ENCODE peak calls at places on chromosomes 1 and 21, in five cellular contexts. Y is hypothalamus, G is right cardiac atrium, A is fibroblast of mammary gland, R is right atrium auricular region. I is an unnamed sample.

GRCh38 chr1:244792188-244792850 is 43.1 kb upstream of the COX20 start:
- DNase-seq in Y (no peak), G (no peak), A (peak; percentile 71), R (no peak), I (no peak)

GRCh38 chr1:230191079-230191478 is 124.0 kb downstream of the GALNT2 start:
- DNase-seq in Y (no peak), G (peak; percentile 69), A (peak; percentile 88), R (peak; percentile 95), I (peak; percentile 94)

GRCh38 chr1:109466440-109467300 is at the start of gene SYPL2:
- DNase-seq in Y (peak; percentile 33), G (peak; percentile 69), A (peak; percentile 20), R (no peak), I (no peak)

GRCh38 chr1:85544689-85545203 is 35.8 kb upstream of the CCN1 start:
- DNase-seq in Y (no peak), G (no peak), A (peak; percentile 53), R (no peak), I (no peak)

GRCh38 chr1:103942029-103942428 is 192.3 kb downstream of the AMY1C start:
- DNase-seq in Y (no peak), G (no peak), A (no peak), R (no peak), I (no peak)

GRCh38 chr1:161117681-161118581 is at the start of the genes NIT1 and PFDN2:
- DNase-seq in Y (peak; percentile 84), G (peak; percentile 91), A (peak; percentile 81), R (peak; percentile 89), I (peak; percentile 95)

GRCh38 chr1:204520834-204521709 is 4.9 kb downstream of the MDM4 start:
- DNase-seq in Y (no peak), G (no peak), A (peak; percentile 84), R (no peak), I (no peak)

GRCh38 chr1:29856663-29857224 is 620.4 kb downstream of the PTPRU start:
- DNase-seq in Y (no peak), G (no peak), A (no peak), R (no peak), I (no peak)

GRCh38 chr1:202671388-202671787 is 38.9 kb downstream of the SYT2 start:
- DNase-seq in Y (no peak), G (no peak), A (no peak), R (no peak), I (no peak)

GRCh38 chr1:160400284-160400645 is at the start of gene VANGL2:
- DNase-seq in Y (peak; percentile 81), G (peak; percentile 87), A (peak; percentile 5), R (peak; percentile 69), I (no peak)

GRCh38 chr21:15592271-15592860 is 137.4 kb upstream of the USP25 start:
- DNase-seq in Y (no peak), G (no peak), A (peak; percentile 64), R (no peak), I (no peak)

GRCh38 chr1:175499595-175500367 is 243.6 kb downstream of the TNR start:
- DNase-seq in Y (no peak), G (no peak), A (no peak), R (no peak), I (no peak)

GRCh38 chr1:209823143-209824041 is 4.4 kb upstream of the UTP25 start:
- DNase-seq in Y (no peak), G (no peak), A (peak; percentile 78), R (no peak), I (peak; percentile 68)

GRCh38 chr1:228827026-228827425 is 91.7 kb downstream of the RHOU start:
- DNase-seq in Y (no peak), G (no peak), A (peak; percentile 28), R (no peak), I (no peak)

GRCh38 chr1:234963180-234963903 is 165.3 kb downstream of the TOMM20 start:
- DNase-seq in Y (no peak), G (peak; percentile 85), A (peak; percentile 93), R (peak; percentile 93), I (no peak)

GRCh38 chr1:68811806-68812205 is 314.9 kb upstream of the DEPDC1 start:
- DNase-seq in Y (peak; percentile 1), G (no peak), A (no peak), R (no peak), I (no peak)

GRCh38 chr1:204359474-204360255 is at the start of gene PLEKHA6:
- DNase-seq in Y (peak; percentile 76), G (peak; percentile 68), A (peak; percentile 40), R (no peak), I (no peak)

GRCh38 chr1:38612956-38613355 is 246.6 kb downstream of the RRAGC start:
- DNase-seq in Y (no peak), G (no peak), A (no peak), R (no peak), I (no peak)

GRCh38 chr1:16969057-16969609 is 11.3 kb downstream of the MFAP2 start:
- DNase-seq in Y (no peak), G (no peak), A (no peak), R (no peak), I (no peak)

GRCh38 chr1:112389689-112390088 is 6.3 kb upstream of the CTTNBP2NL start:
- DNase-seq in Y (no peak), G (no peak), A (peak; percentile 46), R (no peak), I (no peak)

GRCh38 chr1:209412036-209412435 is 171.5 kb upstream of the CAMK1G start:
- DNase-seq in Y (no peak), G (no peak), A (peak; percentile 45), R (no peak), I (no peak)

GRCh38 chr1:21622466-21623315 is 46.5 kb downstream of the RAP1GAP start:
- DNase-seq in Y (no peak), G (no peak), A (no peak), R (no peak), I (no peak)

GRCh38 chr1:174990382-174990999 is 9.3 kb upstream of the CACYBP start:
- DNase-seq in Y (no peak), G (no peak), A (peak; percentile 80), R (no peak), I (no peak)

GRCh38 chr1:95384570-95384969 is 150.6 kb downstream of the RWDD3 start:
- DNase-seq in Y (no peak), G (no peak), A (peak; percentile 7), R (no peak), I (no peak)

GRCh38 chr1:52032785-52033131 is 852 bp downstream of the KTI12 start:
- DNase-seq in Y (peak; percentile 26), G (peak; percentile 50), A (peak; percentile 84), R (peak; percentile 59), I (no peak)

GRCh38 chr1:179298952-179299351 is 5.4 kb downstream of the SOAT1 start:
- DNase-seq in Y (no peak), G (no peak), A (no peak), R (no peak), I (no peak)

GRCh38 chr21:17818158-17819113 is 720 bp downstream of the C21orf91 start:
- DNase-seq in Y (peak; percentile 32), G (peak; percentile 35), A (peak; percentile 29), R (no peak), I (no peak)